ENCODE peak calls at places on chromosomes 4 and X, in seven cellular contexts. One of them, this sample, is unnamed.

GRCh38 chrX:129984196-129984962 is 1.9 kb downstream of the BCORL1 start:
- DNase-seq in non-pigmented ciliary epithelial cell: no peak
- DNase-seq in hypothalamus: no peak
- DNase-seq in IMR-90: no peak
- DNase-seq in activated T-helper 2 cell treated with anti-CD3 and anti-CD28 coated beads, Interferon-gamma antibody, Interleukin-2, Interleukin-4, amounts not matched to agents 10 μg/mL and 5 μg/mL and 100 μg/mL, durations not matched to agents 14 hours and 24 hours and 36 hours: peak; percentile 19
- DNase-seq in K562: peak; percentile 70
- DNase-seq in neuronal stem cell: no peak
- DNase-seq in this sample: no peak

GRCh38 chrX:13110427-13111324 is 66.3 kb upstream of the FAM9C start:
- DNase-seq in non-pigmented ciliary epithelial cell: peak; percentile 85
- DNase-seq in hypothalamus: no peak
- DNase-seq in IMR-90: peak; percentile 92
- DNase-seq in activated T-helper 2 cell treated with anti-CD3 and anti-CD28 coated beads, Interferon-gamma antibody, Interleukin-2, Interleukin-4, amounts not matched to agents 10 μg/mL and 5 μg/mL and 100 μg/mL, durations not matched to agents 14 hours and 24 hours and 36 hours: no peak
- DNase-seq in K562: no peak
- DNase-seq in neuronal stem cell: no peak
- DNase-seq in this sample: peak; percentile 55

GRCh38 chr4:90958256-90958895 is 831.2 kb downstream of the CCSER1 start:
- DNase-seq in non-pigmented ciliary epithelial cell: peak; percentile 65
- DNase-seq in hypothalamus: no peak
- DNase-seq in IMR-90: peak; percentile 69
- DNase-seq in activated T-helper 2 cell treated with anti-CD3 and anti-CD28 coated beads, Interferon-gamma antibody, Interleukin-2, Interleukin-4, amounts not matched to agents 10 μg/mL and 5 μg/mL and 100 μg/mL, durations not matched to agents 14 hours and 24 hours and 36 hours: no peak
- DNase-seq in K562: no peak
- DNase-seq in neuronal stem cell: no peak
- DNase-seq in this sample: no peak

GRCh38 chr4:26753642-26754041 is 107.0 kb upstream of the STIM2 start:
- DNase-seq in non-pigmented ciliary epithelial cell: no peak
- DNase-seq in hypothalamus: no peak
- DNase-seq in IMR-90: peak; percentile 68
- DNase-seq in activated T-helper 2 cell treated with anti-CD3 and anti-CD28 coated beads, Interferon-gamma antibody, Interleukin-2, Interleukin-4, amounts not matched to agents 10 μg/mL and 5 μg/mL and 100 μg/mL, durations not matched to agents 14 hours and 24 hours and 36 hours: no peak
- DNase-seq in K562: no peak
- DNase-seq in neuronal stem cell: no peak
- DNase-seq in this sample: no peak

GRCh38 chr4:147378780-147379179 is 102.1 kb upstream of the EDNRA start:
- DNase-seq in non-pigmented ciliary epithelial cell: no peak
- DNase-seq in hypothalamus: no peak
- DNase-seq in IMR-90: no peak
- DNase-seq in activated T-helper 2 cell treated with anti-CD3 and anti-CD28 coated beads, Interferon-gamma antibody, Interleukin-2, Interleukin-4, amounts not matched to agents 10 μg/mL and 5 μg/mL and 100 μg/mL, durations not matched to agents 14 hours and 24 hours and 36 hours: no peak
- DNase-seq in K562: no peak
- DNase-seq in neuronal stem cell: no peak
- DNase-seq in this sample: no peak

GRCh38 chr4:150126201-150126879 is 48.1 kb downstream of the DCLK2 start:
- DNase-seq in non-pigmented ciliary epithelial cell: no peak
- DNase-seq in hypothalamus: no peak
- DNase-seq in IMR-90: peak; percentile 68
- DNase-seq in activated T-helper 2 cell treated with anti-CD3 and anti-CD28 coated beads, Interferon-gamma antibody, Interleukin-2, Interleukin-4, amounts not matched to agents 10 μg/mL and 5 μg/mL and 100 μg/mL, durations not matched to agents 14 hours and 24 hours and 36 hours: no peak
- DNase-seq in K562: no peak
- DNase-seq in neuronal stem cell: no peak
- DNase-seq in this sample: no peak

GRCh38 chr4:136713140-136713539 is 819.2 kb downstream of the PCDH18 start:
- DNase-seq in non-pigmented ciliary epithelial cell: no peak
- DNase-seq in hypothalamus: no peak
- DNase-seq in IMR-90: peak; percentile 66
- DNase-seq in activated T-helper 2 cell treated with anti-CD3 and anti-CD28 coated beads, Interferon-gamma antibody, Interleukin-2, Interleukin-4, amounts not matched to agents 10 μg/mL and 5 μg/mL and 100 μg/mL, durations not matched to agents 14 hours and 24 hours and 36 hours: no peak
- DNase-seq in K562: no peak
- DNase-seq in neuronal stem cell: no peak
- DNase-seq in this sample: no peak

GRCh38 chr4:26330186-26330787 is 9.5 kb downstream of the RBPJ start:
- DNase-seq in non-pigmented ciliary epithelial cell: no peak
- DNase-seq in hypothalamus: no peak
- DNase-seq in IMR-90: peak; percentile 68
- DNase-seq in activated T-helper 2 cell treated with anti-CD3 and anti-CD28 coated beads, Interferon-gamma antibody, Interleukin-2, Interleukin-4, amounts not matched to agents 10 μg/mL and 5 μg/mL and 100 μg/mL, durations not matched to agents 14 hours and 24 hours and 36 hours: no peak
- DNase-seq in K562: peak; percentile 42
- DNase-seq in neuronal stem cell: no peak
- DNase-seq in this sample: no peak

GRCh38 chr4:113878718-113879117 is 100.7 kb downstream of the ARSJ start:
- DNase-seq in non-pigmented ciliary epithelial cell: no peak
- DNase-seq in hypothalamus: no peak
- DNase-seq in IMR-90: peak; percentile 57
- DNase-seq in activated T-helper 2 cell treated with anti-CD3 and anti-CD28 coated beads, Interferon-gamma antibody, Interleukin-2, Interleukin-4, amounts not matched to agents 10 μg/mL and 5 μg/mL and 100 μg/mL, durations not matched to agents 14 hours and 24 hours and 36 hours: no peak
- DNase-seq in K562: no peak
- DNase-seq in neuronal stem cell: peak; percentile 51
- DNase-seq in this sample: no peak

GRCh38 chr4:80788798-80789197 is 241.7 kb upstream of the BMP3 start:
- DNase-seq in non-pigmented ciliary epithelial cell: peak; percentile 17
- DNase-seq in hypothalamus: no peak
- DNase-seq in IMR-90: peak; percentile 40
- DNase-seq in activated T-helper 2 cell treated with anti-CD3 and anti-CD28 coated beads, Interferon-gamma antibody, Interleukin-2, Interleukin-4, amounts not matched to agents 10 μg/mL and 5 μg/mL and 100 μg/mL, durations not matched to agents 14 hours and 24 hours and 36 hours: no peak
- DNase-seq in K562: no peak
- DNase-seq in neuronal stem cell: no peak
- DNase-seq in this sample: no peak

GRCh38 chr4:121195649-121196048 is 31.5 kb upstream of the TNIP3 start:
- DNase-seq in non-pigmented ciliary epithelial cell: no peak
- DNase-seq in hypothalamus: no peak
- DNase-seq in IMR-90: no peak
- DNase-seq in activated T-helper 2 cell treated with anti-CD3 and anti-CD28 coated beads, Interferon-gamma antibody, Interleukin-2, Interleukin-4, amounts not matched to agents 10 μg/mL and 5 μg/mL and 100 μg/mL, durations not matched to agents 14 hours and 24 hours and 36 hours: no peak
- DNase-seq in K562: no peak
- DNase-seq in neuronal stem cell: no peak
- DNase-seq in this sample: no peak

GRCh38 chrX:71911023-71911730 is 532 bp downstream of the NHSL2 start:
- DNase-seq in non-pigmented ciliary epithelial cell: no peak
- DNase-seq in hypothalamus: no peak
- DNase-seq in IMR-90: no peak
- DNase-seq in activated T-helper 2 cell treated with anti-CD3 and anti-CD28 coated beads, Interferon-gamma antibody, Interleukin-2, Interleukin-4, amounts not matched to agents 10 μg/mL and 5 μg/mL and 100 μg/mL, durations not matched to agents 14 hours and 24 hours and 36 hours: peak; percentile 9
- DNase-seq in K562: no peak
- DNase-seq in neuronal stem cell: peak; percentile 42
- DNase-seq in this sample: no peak

GRCh38 chr4:168511780-168512467 is 15.1 kb downstream of the PALLD start:
- DNase-seq in non-pigmented ciliary epithelial cell: no peak
- DNase-seq in hypothalamus: no peak
- DNase-seq in IMR-90: no peak
- DNase-seq in activated T-helper 2 cell treated with anti-CD3 and anti-CD28 coated beads, Interferon-gamma antibody, Interleukin-2, Interleukin-4, amounts not matched to agents 10 μg/mL and 5 μg/mL and 100 μg/mL, durations not matched to agents 14 hours and 24 hours and 36 hours: peak; percentile 29
- DNase-seq in K562: no peak
- DNase-seq in neuronal stem cell: no peak
- DNase-seq in this sample: no peak

GRCh38 chrX:153593811-153594500 is 5.0 kb downstream of the CCNQ start:
- DNase-seq in non-pigmented ciliary epithelial cell: no peak
- DNase-seq in hypothalamus: no peak
- DNase-seq in IMR-90: no peak
- DNase-seq in activated T-helper 2 cell treated with anti-CD3 and anti-CD28 coated beads, Interferon-gamma antibody, Interleukin-2, Interleukin-4, amounts not matched to agents 10 μg/mL and 5 μg/mL and 100 μg/mL, durations not matched to agents 14 hours and 24 hours and 36 hours: no peak
- DNase-seq in K562: no peak
- DNase-seq in neuronal stem cell: no peak
- DNase-seq in this sample: no peak

GRCh38 chr4:1578301-1578781 is 105.8 kb downstream of the FAM53A start:
- DNase-seq in non-pigmented ciliary epithelial cell: no peak
- DNase-seq in hypothalamus: no peak
- DNase-seq in IMR-90: no peak
- DNase-seq in activated T-helper 2 cell treated with anti-CD3 and anti-CD28 coated beads, Interferon-gamma antibody, Interleukin-2, Interleukin-4, amounts not matched to agents 10 μg/mL and 5 μg/mL and 100 μg/mL, durations not matched to agents 14 hours and 24 hours and 36 hours: no peak
- DNase-seq in K562: no peak
- DNase-seq in neuronal stem cell: peak; percentile 59
- DNase-seq in this sample: no peak

GRCh38 chr4:151992301-151992700 is 231.5 kb upstream of the GATB start:
- DNase-seq in non-pigmented ciliary epithelial cell: no peak
- DNase-seq in hypothalamus: no peak
- DNase-seq in IMR-90: no peak
- DNase-seq in activated T-helper 2 cell treated with anti-CD3 and anti-CD28 coated beads, Interferon-gamma antibody, Interleukin-2, Interleukin-4, amounts not matched to agents 10 μg/mL and 5 μg/mL and 100 μg/mL, durations not matched to agents 14 hours and 24 hours and 36 hours: no peak
- DNase-seq in K562: no peak
- DNase-seq in neuronal stem cell: no peak
- DNase-seq in this sample: no peak

GRCh38 chr4:152850377-152850776 is 70.6 kb downstream of the ARFIP1 start:
- DNase-seq in non-pigmented ciliary epithelial cell: peak; percentile 18
- DNase-seq in hypothalamus: no peak
- DNase-seq in IMR-90: peak; percentile 54
- DNase-seq in activated T-helper 2 cell treated with anti-CD3 and anti-CD28 coated beads, Interferon-gamma antibody, Interleukin-2, Interleukin-4, amounts not matched to agents 10 μg/mL and 5 μg/mL and 100 μg/mL, durations not matched to agents 14 hours and 24 hours and 36 hours: no peak
- DNase-seq in K562: no peak
- DNase-seq in neuronal stem cell: no peak
- DNase-seq in this sample: peak; percentile 68

GRCh38 chr4:114827651-114828050 is 229.0 kb downstream of the UGT8 start:
- DNase-seq in non-pigmented ciliary epithelial cell: no peak
- DNase-seq in hypothalamus: no peak
- DNase-seq in IMR-90: no peak
- DNase-seq in activated T-helper 2 cell treated with anti-CD3 and anti-CD28 coated beads, Interferon-gamma antibody, Interleukin-2, Interleukin-4, amounts not matched to agents 10 μg/mL and 5 μg/mL and 100 μg/mL, durations not matched to agents 14 hours and 24 hours and 36 hours: no peak
- DNase-seq in K562: no peak
- DNase-seq in neuronal stem cell: no peak
- DNase-seq in this sample: no peak